ENCODE peak calls at places on chromosome 7, in eight cellular contexts. N is stimulated activated CD4-positive, alpha-beta T cell treated with anti-CD3 and anti-CD28 coated beads, Interleukin-2, amount 100 ng/mL, for 48 hours; M is stromal cell of bone marrow; F is stimulated activated CD8-positive, alpha-beta memory T cell treated with anti-CD3 and anti-CD28 coated beads, Interleukin-2, amount 100 ng/mL, for 48 hours; D is AG04450; Z is activated naive CD4-positive, alpha-beta T cell treated with Interleukin-2 at 50 U/mL for 16 hours; C is activated CD8-positive, alpha-beta memory T cell treated with anti-CD3 and anti-CD28 coated beads, Interleukin-2, amount 50 U/mL, for 48 hours; R is ELF-1. V is an unnamed sample.

GRCh38 chr7:2288986-2289611 is 25.1 kb downstream of the SNX8 start:
- DNase-seq in N (no peak), M (no peak), F (no peak), D (no peak), Z (no peak), C (no peak), R (no peak), V (no peak)

GRCh38 chr7:120733143-120733542 is 124.8 kb downstream of the TSPAN12 start:
- DNase-seq in N (no peak), M (peak), F (no peak), D (peak), Z (no peak), C (no peak), R (no peak), V (no peak)

GRCh38 chr7:41590951-41591350 is 111.9 kb downstream of the INHBA start:
- DNase-seq in N (no peak), M (no peak), F (no peak), D (no peak), Z (no peak), C (no peak), R (no peak), V (no peak)

GRCh38 chr7:134798155-134798554 is 18.7 kb downstream of the CALD1 start:
- DNase-seq in N (no peak), M (no peak), F (no peak), D (no peak), Z (no peak), C (no peak), R (no peak), V (no peak)

GRCh38 chr7:127578036-127578684 is 7.2 kb downstream of the GCC1 start:
- DNase-seq in N (no peak), M (no peak), F (no peak), D (peak), Z (no peak), C (no peak), R (no peak), V (no peak)

GRCh38 chr7:35450456-35450855 is 196.6 kb upstream of the TBX20 start:
- DNase-seq in N (no peak), M (no peak), F (no peak), D (no peak), Z (no peak), C (no peak), R (no peak), V (no peak)

GRCh38 chr7:106139253-106140251 is 27.4 kb upstream of the SYPL1 start:
- DNase-seq in N (no peak), M (peak), F (no peak), D (no peak), Z (no peak), C (no peak), R (no peak), V (peak)

GRCh38 chr7:133052357-133052756 is 29.5 kb downstream of the CHCHD3 start:
- DNase-seq in N (no peak), M (no peak), F (no peak), D (no peak), Z (no peak), C (no peak), R (no peak), V (no peak)

GRCh38 chr7:126856691-126857291 is 395.9 kb downstream of the GRM8 start:
- DNase-seq in N (no peak), M (no peak), F (no peak), D (no peak), Z (no peak), C (no peak), R (peak), V (no peak)

GRCh38 chr7:47764746-47765145 is 182.8 kb upstream of the TNS3 start:
- DNase-seq in N (no peak), M (no peak), F (no peak), D (no peak), Z (no peak), C (no peak), R (no peak), V (no peak)

GRCh38 chr7:90401989-90402388 is 1.3 kb upstream of the CLDN12 start:
- DNase-seq in N (no peak), M (no peak), F (no peak), D (no peak), Z (no peak), C (no peak), R (no peak), V (peak)

GRCh38 chr7:132276986-132277716 is 299.1 kb downstream of the PLXNA4 start:
- DNase-seq in N (no peak), M (peak), F (no peak), D (no peak), Z (no peak), C (no peak), R (no peak), V (no peak)

GRCh38 chr7:1193593-1194424 is 33.8 kb upstream of the ZFAND2A start:
- DNase-seq in N (peak), M (peak), F (no peak), D (no peak), Z (peak), C (peak), R (peak), V (peak)

GRCh38 chr7:74343281-74344127 is 54.3 kb downstream of the CLIP2 start:
- DNase-seq in N (no peak), M (peak), F (no peak), D (no peak), Z (no peak), C (no peak), R (no peak), V (peak)

GRCh38 chr7:134669845-134670373 is 23.3 kb downstream of the BPGM start:
- DNase-seq in N (peak), M (no peak), F (peak), D (peak), Z (peak), C (peak), R (no peak), V (peak)

GRCh38 chr7:33880787-33881186 is 24.6 kb upstream of the BMPER start:
- DNase-seq in N (no peak), M (no peak), F (no peak), D (no peak), Z (no peak), C (no peak), R (no peak), V (no peak)

GRCh38 chr7:142883145-142883544 is 2.4 kb downstream of the TRPV6 start:
- DNase-seq in N (no peak), M (no peak), F (no peak), D (no peak), Z (no peak), C (peak), R (no peak), V (no peak)

GRCh38 chr7:140159487-140159886 is 17.3 kb downstream of the KDM7A start:
- DNase-seq in N (no peak), M (no peak), F (no peak), D (no peak), Z (no peak), C (no peak), R (peak), V (no peak)

GRCh38 chr7:82294258-82294855 is 149.2 kb downstream of the CACNA2D1 start:
- DNase-seq in N (no peak), M (no peak), F (no peak), D (no peak), Z (no peak), C (no peak), R (no peak), V (no peak)

GRCh38 chr7:97639036-97639435 is 92.8 kb upstream of the TAC1 start:
- DNase-seq in N (no peak), M (no peak), F (no peak), D (no peak), Z (no peak), C (no peak), R (peak), V (no peak)